ENCODE peak calls at places on chromosomes 11 and 22, in five cellular contexts. S is bronchial epithelial cell; X is T-cell; P is stimulated activated CD4-positive, alpha-beta T cell treated with anti-CD3 and anti-CD28 coated beads, Interleukin-1b, Interleukin-23, amount 100 ng/mL, for 24 hours; E is iris pigment epithelial cell. Q is an unnamed sample.

GRCh38 chr22:44128961-44129613 is 51.6 kb upstream of the PARVG start:
- DNase-seq in S (no peak), X (no peak), P (no peak), E (no peak), Q (no peak)

GRCh38 chr11:69948256-69949141 is 129.3 kb upstream of the FGF3 start:
- DNase-seq in S (peak; percentile 61), X (no peak), P (no peak), E (peak; percentile 15), Q (no peak)

GRCh38 chr22:22858559-22858937 is 29.1 kb upstream of the IGLL5 start:
- DNase-seq in S (no peak), X (no peak), P (no peak), E (no peak), Q (no peak)

GRCh38 chr22:27128461-27129080 is 471.2 kb downstream of the MIAT start:
- DNase-seq in S (no peak), X (no peak), P (no peak), E (no peak), Q (no peak)

GRCh38 chr22:19884161-19884953 is 29.7 kb upstream of the GNB1L start:
- DNase-seq in S (no peak), X (no peak), P (no peak), E (no peak), Q (no peak)

GRCh38 chr11:115348404-115348803 is 155.8 kb downstream of the CADM1 start:
- DNase-seq in S (no peak), X (no peak), P (no peak), E (no peak), Q (no peak)

GRCh38 chr11:3203221-3204043 is 15.2 kb downstream of the MRGPRG start:
- DNase-seq in S (no peak), X (no peak), P (no peak), E (peak; percentile 25), Q (no peak)

GRCh38 chr22:25564979-25565677 is 653 bp downstream of the GRK3 start:
- DNase-seq in S (peak; percentile 11), X (no peak), P (peak; percentile 2), E (peak; percentile 12), Q (no peak)

GRCh38 chr11:134762248-134763029 is 350.4 kb upstream of the B3GAT1 start:
- DNase-seq in S (no peak), X (no peak), P (no peak), E (no peak), Q (no peak)

GRCh38 chr11:26043665-26044064 is 288.3 kb upstream of the ANO3 start:
- DNase-seq in S (no peak), X (no peak), P (no peak), E (no peak), Q (no peak)

GRCh38 chr22:36432592-36433317 is 45.0 kb upstream of the MYH9 start:
- DNase-seq in S (no peak), X (no peak), P (no peak), E (no peak), Q (no peak)

GRCh38 chr11:123507043-123507442 is 77.0 kb downstream of the GRAMD1B start:
- DNase-seq in S (no peak), X (no peak), P (no peak), E (no peak), Q (no peak)

GRCh38 chr11:1762537-1763302 is 1.0 kb downstream of the CTSD start:
- DNase-seq in S (peak; percentile 78), X (no peak), P (no peak), E (no peak), Q (no peak)

GRCh38 chr11:65127473-65128181 is 5.5 kb downstream of the MRPL49 start:
- DNase-seq in S (no peak), X (no peak), P (no peak), E (no peak), Q (no peak)

GRCh38 chr11:78497309-78497708 is 77.4 kb downstream of the NARS2 start:
- DNase-seq in S (no peak), X (no peak), P (no peak), E (no peak), Q (no peak)

GRCh38 chr22:49392841-49393510 is 434.7 kb downstream of the BRD1 start:
- DNase-seq in S (no peak), X (no peak), P (no peak), E (no peak), Q (no peak)

GRCh38 chr11:109033627-109034340 is 368.9 kb downstream of the DDX10 start:
- DNase-seq in S (peak; percentile 84), X (no peak), P (no peak), E (peak; percentile 96), Q (no peak)

GRCh38 chr11:8389034-8389996 is 125.6 kb upstream of the LMO1 start:
- DNase-seq in S (peak; percentile 11), X (no peak), P (no peak), E (peak; percentile 10), Q (no peak)

GRCh38 chr22:29470159-29470855 is 9.7 kb upstream of the NEFH start:
- DNase-seq in S (peak; percentile 61), X (peak; percentile 66), P (peak; percentile 78), E (peak; percentile 57), Q (peak; percentile 83)

GRCh38 chr11:125457814-125458343 is 38.2 kb downstream of the FEZ1 start:
- DNase-seq in S (no peak), X (no peak), P (no peak), E (peak; percentile 71), Q (no peak)